ENCODE peak calls at places on chromosome 12, in five cellular contexts. One of them, this sample, is unnamed.

GRCh38 chr12:7872565-7873304 is at the start of gene SLC2A14:
- DNase-seq in astrocyte of the spinal cord: no peak
- DNase-seq in progenitor cell of endocrine pancreas: no peak
- DNase-seq in AG10803: no peak
- DNase-seq in astrocyte of the cerebellum: no peak
- DNase-seq in this sample: no peak

GRCh38 chr12:123801573-123802178 is 39.6 kb downstream of the DNAH10 start:
- DNase-seq in astrocyte of the spinal cord: peak; percentile 24
- DNase-seq in progenitor cell of endocrine pancreas: no peak
- DNase-seq in AG10803: peak; percentile 43
- DNase-seq in astrocyte of the cerebellum: peak; percentile 11
- DNase-seq in this sample: no peak

GRCh38 chr12:122850695-122851350 is 15.6 kb downstream of the HIP1R start:
- DNase-seq in astrocyte of the spinal cord: peak; percentile 60
- DNase-seq in progenitor cell of endocrine pancreas: no peak
- DNase-seq in AG10803: peak; percentile 28
- DNase-seq in astrocyte of the cerebellum: no peak
- DNase-seq in this sample: no peak

GRCh38 chr12:16347391-16348298 is at the start of gene MGST1:
- DNase-seq in astrocyte of the spinal cord: peak; percentile 62
- DNase-seq in progenitor cell of endocrine pancreas: peak; percentile 76
- DNase-seq in AG10803: peak; percentile 55
- DNase-seq in astrocyte of the cerebellum: no peak
- DNase-seq in this sample: no peak

GRCh38 chr12:1800646-1801284 is 19.6 kb upstream of the LRTM2 start:
- DNase-seq in astrocyte of the spinal cord: no peak
- DNase-seq in progenitor cell of endocrine pancreas: peak; percentile 22
- DNase-seq in AG10803: no peak
- DNase-seq in astrocyte of the cerebellum: no peak
- DNase-seq in this sample: no peak

GRCh38 chr12:120117961-120118709 is 1.6 kb upstream of the RAB35 start:
- DNase-seq in astrocyte of the spinal cord: peak; percentile 17
- DNase-seq in progenitor cell of endocrine pancreas: no peak
- DNase-seq in AG10803: peak; percentile 49
- DNase-seq in astrocyte of the cerebellum: no peak
- DNase-seq in this sample: no peak

GRCh38 chr12:105910030-105910429 is 228.7 kb downstream of the NUAK1 start:
- DNase-seq in astrocyte of the spinal cord: no peak
- DNase-seq in progenitor cell of endocrine pancreas: no peak
- DNase-seq in AG10803: no peak
- DNase-seq in astrocyte of the cerebellum: no peak
- DNase-seq in this sample: no peak

GRCh38 chr12:59710964-59711363 is 115.1 kb downstream of the SLC16A7 start:
- DNase-seq in astrocyte of the spinal cord: no peak
- DNase-seq in progenitor cell of endocrine pancreas: no peak
- DNase-seq in AG10803: no peak
- DNase-seq in astrocyte of the cerebellum: no peak
- DNase-seq in this sample: no peak

GRCh38 chr12:94875525-94875924 is 128.0 kb downstream of the NDUFA12 start:
- DNase-seq in astrocyte of the spinal cord: peak; percentile 17
- DNase-seq in progenitor cell of endocrine pancreas: no peak
- DNase-seq in AG10803: no peak
- DNase-seq in astrocyte of the cerebellum: no peak
- DNase-seq in this sample: peak; percentile 43

GRCh38 chr12:89799316-89799715 is 90.7 kb upstream of the ATP2B1 start:
- DNase-seq in astrocyte of the spinal cord: no peak
- DNase-seq in progenitor cell of endocrine pancreas: no peak
- DNase-seq in AG10803: no peak
- DNase-seq in astrocyte of the cerebellum: no peak
- DNase-seq in this sample: no peak

GRCh38 chr12:95574799-95575452 is 23.6 kb upstream of the USP44 start:
- DNase-seq in astrocyte of the spinal cord: peak; percentile 55
- DNase-seq in progenitor cell of endocrine pancreas: no peak
- DNase-seq in AG10803: peak; percentile 54
- DNase-seq in astrocyte of the cerebellum: peak; percentile 28
- DNase-seq in this sample: no peak

DNA sequence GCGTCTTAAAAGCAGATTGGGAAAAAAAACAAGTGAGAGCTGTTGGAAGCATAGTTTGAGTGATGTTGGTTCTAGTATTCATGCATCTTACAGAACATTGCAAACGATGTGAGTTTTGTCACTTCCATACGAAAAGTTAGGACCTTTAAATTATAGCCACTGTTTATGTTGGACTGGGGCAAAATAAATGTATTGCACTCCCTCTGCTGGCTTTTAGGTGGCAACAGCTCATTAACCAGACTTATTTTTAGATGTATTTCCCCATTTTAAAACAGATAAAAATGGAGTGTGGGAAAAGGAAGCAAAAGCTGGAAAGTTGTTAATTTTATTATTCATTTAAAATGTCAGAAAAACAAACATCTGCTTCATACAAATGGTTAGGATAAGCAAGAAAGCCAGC is 111.9 kb downstream of the LGR5 start:
- DNase-seq in astrocyte of the spinal cord: peak; percentile 20
- DNase-seq in progenitor cell of endocrine pancreas: no peak
- DNase-seq in AG10803: peak; percentile 45
- DNase-seq in astrocyte of the cerebellum: peak; percentile 9
- DNase-seq in this sample: peak; percentile 10
- TF ChIP-seq CTCF in astrocyte of the spinal cord: peak; percentile 43
- TF ChIP-seq CTCF in progenitor cell of endocrine pancreas: peak; percentile 45
- TF ChIP-seq CTCF in AG10803: peak; percentile 63
- TF ChIP-seq CTCF in astrocyte of the cerebellum: peak; percentile 56
- TF ChIP-seq CTCF in this sample: peak; percentile 50

GRCh38 chr12:79993106-79993862 is 58.4 kb upstream of the PPP1R12A start:
- DNase-seq in astrocyte of the spinal cord: no peak
- DNase-seq in progenitor cell of endocrine pancreas: no peak
- DNase-seq in AG10803: no peak
- DNase-seq in astrocyte of the cerebellum: no peak
- DNase-seq in this sample: no peak
- TF ChIP-seq CTCF in astrocyte of the spinal cord: no peak
- TF ChIP-seq CTCF in progenitor cell of endocrine pancreas: no peak
- TF ChIP-seq CTCF in AG10803: no peak
- TF ChIP-seq CTCF in astrocyte of the cerebellum: no peak
- TF ChIP-seq CTCF in this sample: no peak

DNA sequence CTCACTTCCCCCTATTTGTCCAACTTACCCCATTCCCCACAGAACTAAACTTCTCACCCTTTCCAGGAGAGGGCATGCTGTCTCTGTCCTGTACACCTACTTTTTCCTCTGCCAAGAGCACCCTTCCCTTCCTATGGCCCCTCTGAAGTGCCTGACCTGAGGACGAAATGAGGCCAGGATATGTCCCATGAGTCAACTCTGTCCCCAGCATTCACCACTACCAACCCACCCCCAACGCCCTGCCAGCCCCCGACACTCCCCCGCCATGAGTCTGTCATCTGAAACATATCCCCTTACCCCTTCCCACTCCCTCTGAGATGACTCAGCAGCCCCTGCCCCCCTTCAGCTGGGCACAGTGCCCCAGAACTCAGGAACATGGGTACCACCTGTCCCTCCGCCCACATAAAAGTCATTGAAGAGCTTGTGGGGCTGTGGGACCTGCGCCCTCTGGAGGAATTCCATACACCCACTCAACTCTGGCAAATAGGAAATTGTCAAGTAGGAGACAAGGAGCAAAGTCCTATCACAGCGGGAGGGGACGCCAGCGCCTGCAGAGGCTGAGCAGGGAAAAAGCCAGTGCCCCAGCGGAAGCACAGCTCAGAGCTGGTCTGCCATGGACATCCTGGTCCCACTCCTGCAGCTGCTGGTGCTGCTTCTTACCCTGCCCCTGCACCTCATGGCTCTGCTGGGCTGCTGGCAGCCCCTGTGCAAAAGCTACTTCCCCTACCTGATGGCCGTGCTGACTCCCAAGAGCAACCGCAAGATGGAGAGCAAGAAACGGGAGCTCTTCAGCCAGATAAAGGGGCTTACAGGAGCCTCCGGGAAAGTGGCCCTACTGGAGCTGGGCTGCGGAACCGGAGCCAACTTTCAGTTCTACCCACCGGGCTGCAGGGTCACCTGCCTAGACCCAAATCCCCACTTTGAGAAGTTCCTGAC is 26.3 kb downstream of the ITGA7 start:
- DNase-seq in astrocyte of the spinal cord: peak; percentile 39
- DNase-seq in progenitor cell of endocrine pancreas: peak; percentile 32
- DNase-seq in AG10803: peak; percentile 59
- DNase-seq in astrocyte of the cerebellum: no peak
- DNase-seq in this sample: no peak
- TF ChIP-seq CTCF in astrocyte of the spinal cord: peak; percentile 39
- TF ChIP-seq CTCF in progenitor cell of endocrine pancreas: peak; percentile 56
- TF ChIP-seq CTCF in AG10803: peak; percentile 57
- TF ChIP-seq CTCF in astrocyte of the cerebellum: peak; percentile 2
- TF ChIP-seq CTCF in this sample: peak; percentile 61

GRCh38 chr12:109797905-109798669 is 35.1 kb downstream of the TRPV4 start:
- DNase-seq in astrocyte of the spinal cord: no peak
- DNase-seq in progenitor cell of endocrine pancreas: no peak
- DNase-seq in AG10803: no peak
- DNase-seq in astrocyte of the cerebellum: no peak
- DNase-seq in this sample: no peak
- TF ChIP-seq CTCF in astrocyte of the spinal cord: no peak
- TF ChIP-seq CTCF in progenitor cell of endocrine pancreas: peak; percentile 42
- TF ChIP-seq CTCF in AG10803: peak; percentile 8
- TF ChIP-seq CTCF in astrocyte of the cerebellum: peak; percentile 33
- TF ChIP-seq CTCF in this sample: peak; percentile 17

GRCh38 chr12:13000935-13001724 is 1.1 kb upstream of the HEBP1 start:
- DNase-seq in astrocyte of the spinal cord: peak; percentile 54
- DNase-seq in progenitor cell of endocrine pancreas: peak; percentile 64
- DNase-seq in AG10803: peak; percentile 48
- DNase-seq in astrocyte of the cerebellum: no peak
- DNase-seq in this sample: no peak

GRCh38 chr12:12999276-12999958 is 648 bp downstream of the HEBP1 start:
- DNase-seq in astrocyte of the spinal cord: no peak
- DNase-seq in progenitor cell of endocrine pancreas: no peak
- DNase-seq in AG10803: peak; percentile 40
- DNase-seq in astrocyte of the cerebellum: no peak
- DNase-seq in this sample: no peak

GRCh38 chr12:13001725-13002040 is 1.6 kb upstream of the HEBP1 start:
- DNase-seq in astrocyte of the spinal cord: no peak
- DNase-seq in progenitor cell of endocrine pancreas: no peak
- DNase-seq in AG10803: no peak
- DNase-seq in astrocyte of the cerebellum: no peak
- DNase-seq in this sample: no peak

GRCh38 chr12:13000616-13000934 is 510 bp upstream of the HEBP1 start:
- DNase-seq in astrocyte of the spinal cord: no peak
- DNase-seq in progenitor cell of endocrine pancreas: no peak
- DNase-seq in AG10803: peak; percentile 24
- DNase-seq in astrocyte of the cerebellum: no peak
- DNase-seq in this sample: no peak

DNA sequence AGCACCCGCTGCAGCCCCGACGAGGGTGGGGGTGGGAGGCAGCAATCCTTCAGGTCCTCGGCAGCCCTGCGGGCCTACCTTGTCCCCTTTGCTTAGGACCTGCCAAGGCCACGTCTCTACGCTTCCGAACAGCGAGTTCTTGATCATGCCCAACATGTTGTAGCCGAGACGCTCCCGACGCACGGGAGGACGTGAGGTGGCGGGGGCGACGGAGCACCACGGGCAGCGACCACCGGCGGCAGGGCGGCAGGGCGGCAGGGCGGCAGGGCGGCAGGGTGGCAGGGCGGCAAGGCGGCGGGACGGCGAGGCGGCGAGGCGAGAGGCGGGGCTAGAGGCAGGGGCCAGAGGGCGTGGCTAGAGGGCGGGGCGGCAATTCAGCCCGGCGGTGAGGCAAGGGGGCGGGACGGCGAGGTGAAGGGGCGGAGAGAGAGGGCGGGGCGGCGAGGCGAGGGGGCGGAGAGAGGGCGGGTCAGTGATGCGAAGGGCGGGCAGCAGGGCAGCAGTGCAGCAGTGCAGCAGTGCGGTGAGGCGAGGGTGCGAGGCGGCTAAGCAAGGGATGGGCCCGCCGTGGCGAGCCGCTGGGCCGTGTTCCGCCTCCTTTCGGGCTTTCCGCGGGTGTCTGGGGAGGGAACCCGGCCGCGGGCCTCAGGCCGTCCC is at the start of gene HEBP1:
- DNase-seq in astrocyte of the spinal cord: peak; percentile 89
- DNase-seq in progenitor cell of endocrine pancreas: peak; percentile 99
- DNase-seq in AG10803: peak; percentile 89
- DNase-seq in astrocyte of the cerebellum: peak; percentile 55
- DNase-seq in this sample: no peak
- TF ChIP-seq CTCF in astrocyte of the spinal cord: no peak
- TF ChIP-seq CTCF in progenitor cell of endocrine pancreas: no peak
- TF ChIP-seq CTCF in AG10803: no peak
- TF ChIP-seq CTCF in astrocyte of the cerebellum: no peak
- TF ChIP-seq CTCF in this sample: no peak

DNA sequence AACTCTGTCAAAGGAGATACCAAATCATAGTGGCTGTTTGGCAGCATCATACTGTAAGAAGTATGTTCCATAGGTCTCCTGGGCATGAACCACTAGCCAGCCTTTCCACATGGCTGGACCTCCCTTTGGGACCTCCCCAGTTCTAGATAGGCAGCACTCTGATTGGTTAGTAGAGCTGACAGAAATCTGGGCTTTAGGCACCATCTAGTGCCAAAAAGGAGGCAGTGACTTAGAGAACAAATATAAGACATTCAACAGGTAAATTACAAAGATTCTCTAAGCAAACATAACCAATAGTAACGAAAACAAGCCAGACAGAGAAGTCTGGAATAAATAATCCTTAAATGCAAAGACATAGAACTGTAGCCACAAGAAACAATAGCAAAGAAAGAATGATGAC is 148.0 kb upstream of the PDE3A start:
- DNase-seq in astrocyte of the spinal cord: peak; percentile 72
- DNase-seq in progenitor cell of endocrine pancreas: no peak
- DNase-seq in AG10803: peak; percentile 27
- DNase-seq in astrocyte of the cerebellum: peak; percentile 40
- DNase-seq in this sample: no peak
- TF ChIP-seq CTCF in astrocyte of the spinal cord: peak; percentile 42
- TF ChIP-seq CTCF in progenitor cell of endocrine pancreas: no peak
- TF ChIP-seq CTCF in AG10803: peak; percentile 39
- TF ChIP-seq CTCF in astrocyte of the cerebellum: peak; percentile 34
- TF ChIP-seq CTCF in this sample: peak; percentile 22

GRCh38 chr12:85425349-85425612 is 145.3 kb downstream of the ALX1 start:
- DNase-seq in astrocyte of the spinal cord: no peak
- DNase-seq in progenitor cell of endocrine pancreas: no peak
- DNase-seq in AG10803: no peak
- DNase-seq in astrocyte of the cerebellum: no peak
- DNase-seq in this sample: no peak
- TF ChIP-seq CTCF in astrocyte of the spinal cord: no peak
- TF ChIP-seq CTCF in progenitor cell of endocrine pancreas: no peak
- TF ChIP-seq CTCF in AG10803: no peak
- TF ChIP-seq CTCF in astrocyte of the cerebellum: no peak
- TF ChIP-seq CTCF in this sample: no peak

GRCh38 chr12:88577537-88577936 is 2.7 kb downstream of the KITLG start:
- DNase-seq in astrocyte of the spinal cord: peak; percentile 38
- DNase-seq in progenitor cell of endocrine pancreas: no peak
- DNase-seq in AG10803: peak; percentile 52
- DNase-seq in astrocyte of the cerebellum: no peak
- DNase-seq in this sample: no peak
- TF ChIP-seq CTCF in astrocyte of the spinal cord: no peak
- TF ChIP-seq CTCF in progenitor cell of endocrine pancreas: peak; percentile 46
- TF ChIP-seq CTCF in AG10803: peak; percentile 34
- TF ChIP-seq CTCF in astrocyte of the cerebellum: no peak
- TF ChIP-seq CTCF in this sample: peak; percentile 21

GRCh38 chr12:43501705-43502104 is 50.3 kb downstream of the ADAMTS20 start:
- DNase-seq in astrocyte of the spinal cord: peak; percentile 48
- DNase-seq in progenitor cell of endocrine pancreas: no peak
- DNase-seq in AG10803: peak; percentile 18
- DNase-seq in astrocyte of the cerebellum: peak; percentile 8
- DNase-seq in this sample: no peak
- TF ChIP-seq CTCF in astrocyte of the spinal cord: peak; percentile 65
- TF ChIP-seq CTCF in progenitor cell of endocrine pancreas: peak; percentile 62
- TF ChIP-seq CTCF in AG10803: peak; percentile 66
- TF ChIP-seq CTCF in astrocyte of the cerebellum: peak; percentile 50
- TF ChIP-seq CTCF in this sample: peak; percentile 63

This sample was measured in kidney epithelial cell.